ENCODE peak calls at places on chromosomes 2 and 18, in six cellular contexts. Z is transverse colon, B is stomach, S is fibroblast of lung, P is uterus, K is mucosa of descending colon. F is an unnamed sample. For H3K9me3, the result is how much of the 10 kb centered on the place peaks cover.

GRCh38 chr2:24018241-24018640 is 8.4 kb downstream of the MFSD2B start:
- DNase-seq in B (no peak), P (no peak), K (no peak), S (no peak), Z (no peak), F (no peak)

GRCh38 chr2:217301142-217301541 is 441.3 kb upstream of the TNP1 start:
- DNase-seq in K (no peak), Z (no peak), S (no peak), B (no peak), P (no peak), F (no peak)

GRCh38 chr2:91442246-91442905 is 2750.9 kb downstream of the RPIA start:
- DNase-seq in S (no peak), K (peak), P (no peak), B (peak), Z (no peak), F (no peak)

GRCh38 chr2:121231385-121232000 is 53.5 kb downstream of the TFCP2L1 start:
- DNase-seq in S (no peak), K (no peak), P (no peak), Z (no peak), B (no peak), F (no peak)

GRCh38 chr2:7427293-7428060 is 510.3 kb downstream of the RNF144A start:
- DNase-seq in Z (no peak), P (no peak), S (peak), K (no peak), B (no peak), F (no peak)

GRCh38 chr2:65296971-65297370 is 69.3 kb downstream of the ACTR2 start:
- DNase-seq in S (no peak), K (no peak), Z (no peak), B (no peak), P (no peak), F (no peak)

GRCh38 chr2:11807156-11808015 is 61.0 kb downstream of the LPIN1 start:
- DNase-seq in K (no peak), B (no peak), P (no peak), S (no peak), Z (no peak), F (peak)

GRCh38 chr18:42545825-42546224 is 569.7 kb downstream of the RIT2 start:
- DNase-seq in K (no peak), P (no peak), B (no peak), Z (no peak), S (peak), F (no peak)

GRCh38 chr18:3360211-3360610 is 89.8 kb upstream of the TGIF1 start:
- DNase-seq in K (no peak), Z (no peak), S (no peak), P (no peak), B (no peak), F (no peak)

GRCh38 chr2:233064526-233065199 is 4.5 kb downstream of the INPP5D start:
- DNase-seq in Z (no peak), K (no peak), B (peak), P (no peak), S (no peak), F (no peak)

GRCh38 chr2:111071480-111072143 is 49.1 kb upstream of the BCL2L11 start:
- DNase-seq in S (peak), K (no peak), B (no peak), P (no peak), Z (no peak), F (no peak)

GRCh38 chr2:47041065-47041464 is 114.0 kb downstream of the STPG4 start:
- DNase-seq in Z (no peak), S (no peak), K (no peak), B (no peak), P (peak), F (no peak)

GRCh38 chr18:79905389-79905911 is 46.0 kb downstream of the SLC66A2 start:
- DNase-seq in P (peak), S (peak), K (no peak), Z (no peak), B (no peak), F (no peak)

GRCh38 chr2:28322887-28323483 is 69.7 kb upstream of the FOSL2 start:
- DNase-seq in Z (no peak), S (peak), B (no peak), P (no peak), K (no peak), F (no peak)

GRCh38 chr18:78542204-78542603 is 437.4 kb upstream of the SALL3 start:
- DNase-seq in Z (peak), S (no peak), K (no peak), P (no peak), B (peak), F (no peak)

GRCh38 chr2:240831594-240832204 is 11.7 kb upstream of the KIF1A start:
- DNase-seq in P (no peak), K (no peak), S (no peak), Z (no peak), B (no peak), F (no peak)

GRCh38 chr18:13447621-13448020 is 229.1 kb downstream of the LDLRAD4 start:
- DNase-seq in P (no peak), K (no peak), S (peak), B (no peak), Z (no peak), F (no peak)

GRCh38 chr2:15242936-15243461 is 318.1 kb downstream of the NBAS start:
- DNase-seq in K (no peak), B (no peak), S (no peak), Z (no peak), P (no peak), F (no peak)

DNA sequence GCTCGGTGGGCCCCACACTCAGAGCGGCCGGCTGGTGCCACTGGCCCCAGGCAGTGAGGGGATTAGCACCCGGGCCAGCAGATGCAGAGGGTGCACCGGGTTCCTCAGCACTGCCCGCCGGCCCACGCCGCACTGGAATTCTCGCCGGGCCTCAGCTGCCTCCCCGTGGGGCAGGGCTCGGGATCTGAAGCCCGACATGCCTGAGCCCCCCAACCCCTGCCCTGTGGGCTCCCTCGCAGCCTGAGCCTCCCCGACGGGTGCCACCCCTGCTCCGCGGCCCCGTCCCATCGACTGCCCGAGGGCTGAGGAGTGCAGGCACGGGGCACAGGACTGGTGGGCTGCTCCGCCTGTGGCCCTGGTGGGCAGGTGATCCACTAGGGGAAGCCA is 37.6 kb upstream of the TWSG1 start:
- DNase-seq in S (no peak), P (no peak), B (no peak), K (no peak), Z (no peak), F (no peak)
- H3K9me3 ChIP-seq in S (under half), P (under half), B (under half), K (under half), Z (under half), F (under half)

GRCh38 chr2:89833780-89834117 is 1142.3 kb downstream of the RPIA start:
- DNase-seq in Z (no peak), K (no peak), S (peak), B (no peak), P (no peak), F (no peak)

GRCh38 chr2:89833116-89833779 is 1141.8 kb downstream of the RPIA start:
- DNase-seq in B (no peak), S (no peak), P (no peak), Z (no peak), K (no peak), F (no peak)

GRCh38 chr2:89834306-89834705 is 1142.8 kb downstream of the RPIA start:
- DNase-seq in S (no peak), P (no peak), Z (no peak), K (no peak), B (no peak), F (no peak)

GRCh38 chr2:89829828-89830227 is 1138.4 kb downstream of the RPIA start:
- DNase-seq in P (no peak), B (no peak), K (no peak), Z (no peak), S (no peak), F (no peak)

DNA sequence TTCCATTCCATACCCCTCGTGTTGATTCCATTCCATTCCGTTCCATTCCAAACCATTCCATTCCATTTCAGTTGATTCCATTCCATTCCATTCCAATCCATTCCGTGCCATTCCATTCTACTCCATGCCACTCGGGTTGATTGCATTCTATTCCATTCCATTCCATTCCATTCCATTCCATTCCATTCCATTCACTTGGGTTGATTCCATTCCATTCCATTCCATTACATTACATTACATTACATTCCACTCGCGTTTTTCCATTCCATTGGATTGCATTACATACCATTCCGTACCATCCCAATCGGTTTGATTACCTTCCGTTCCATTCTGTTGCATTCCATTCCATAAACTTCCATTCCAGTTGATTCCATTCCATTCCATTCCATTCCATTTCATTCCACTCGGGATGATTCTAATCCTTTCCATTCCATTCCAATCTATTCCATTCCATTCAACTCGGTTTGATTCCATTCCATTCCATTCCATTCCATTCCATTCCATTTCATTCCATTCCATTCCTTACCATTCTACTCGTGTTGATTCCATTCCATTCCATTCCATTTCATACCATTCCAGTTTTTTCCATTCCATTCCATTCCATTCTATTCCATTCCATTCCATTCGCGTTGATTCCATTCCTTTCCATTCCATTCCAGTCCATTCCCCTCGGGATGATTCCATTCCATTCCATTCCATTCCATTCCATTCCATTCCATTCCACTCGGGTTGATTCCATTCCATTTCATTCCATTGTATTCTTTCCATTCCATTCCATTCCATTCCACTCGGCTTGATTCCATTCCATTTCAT is 1140.4 kb downstream of the RPIA start:
- DNase-seq in P (no peak), B (no peak), Z (no peak), S (no peak), K (no peak), F (no peak)
- H3K9me3 ChIP-seq in P (under half), B (under half), Z (under half), S (under half), K (under half), F (under half)

DNA sequence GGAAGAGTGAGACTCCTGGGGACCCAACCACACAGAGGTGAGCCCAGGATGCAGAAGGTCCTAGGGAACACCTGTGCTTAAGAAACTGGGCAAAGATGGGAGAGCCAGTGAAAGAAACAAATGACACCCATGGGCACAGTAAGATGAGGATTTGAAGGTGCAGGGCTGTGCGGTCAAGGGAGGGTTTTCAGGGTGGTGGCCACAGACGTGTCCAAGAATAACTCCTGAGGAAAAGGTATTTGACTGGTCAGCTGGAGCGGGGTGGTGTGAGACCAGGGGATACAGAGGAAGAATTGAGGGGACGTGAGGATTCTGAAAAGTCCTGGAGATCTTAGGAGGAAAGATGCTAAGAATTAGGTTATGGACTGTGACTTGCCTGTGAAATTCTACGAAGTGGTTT is 142.9 kb downstream of the TMEM163 start:
- DNase-seq in S (no peak), Z (no peak), P (no peak), B (no peak), K (no peak), F (no peak)
- H3K9me3 ChIP-seq in S (under half), Z (under half), P (under half), B (under half), K (under half), F (under half)

GRCh38 chr2:122764019-122764418 is 1008.6 kb downstream of the TSN start:
- DNase-seq in S (no peak), Z (no peak), K (no peak), B (no peak), P (no peak), F (no peak)
- H3K9me3 ChIP-seq in S (under half), Z (under half), K (under half), B (under half), P (under half), F (under half)

F was measured in ascending aorta.